ENCODE peak calls at places on chromosome 22, in ten cellular contexts. V is spleen; G is M059J; U is right atrium auricular region; Q is naive thymus-derived CD8-positive, alpha-beta T cell; A is fibroblast of lung; Y is WTC11; Z is left lung; S is lower leg skin; R is mesenteric fat pad. B is an unnamed sample.
A peak's percentile ranks its signal among the peaks of the same experiment; 100 is the strongest.

GRCh38 chr22:24429411-24430365 is 2.3 kb downstream of the ADORA2A start:
- DNase-seq in V (peak; percentile 87), G (peak; percentile 78), U (no peak), Q (peak; percentile 36), A (peak; percentile 43), Y (no peak), Z (peak; percentile 88), S (peak; percentile 89), R (no peak), B (peak; percentile 70)

GRCh38 chr22:30251661-30252226 is 5.2 kb upstream of the LIF start:
- DNase-seq in V (no peak), G (peak; percentile 91), U (no peak), Q (no peak), A (peak; percentile 75), Y (no peak), Z (no peak), S (peak; percentile 81), R (no peak), B (no peak)

GRCh38 chr22:38716271-38716670 is 10.5 kb downstream of the GTPBP1 start:
- DNase-seq in V (no peak), G (no peak), U (no peak), Q (no peak), A (no peak), Y (no peak), Z (no peak), S (no peak), R (no peak), B (no peak)

GRCh38 chr22:22201185-22201924 is 43.2 kb upstream of the VPREB1 start:
- DNase-seq in V (peak; percentile 89), G (peak; percentile 26), U (no peak), Q (peak; percentile 68), A (no peak), Y (peak; percentile 50), Z (no peak), S (no peak), R (no peak), B (no peak)

GRCh38 chr22:42443240-42444059 is 11.2 kb upstream of the NFAM1 start:
- DNase-seq in V (no peak), G (no peak), U (no peak), Q (no peak), A (no peak), Y (no peak), Z (no peak), S (no peak), R (no peak), B (no peak)

GRCh38 chr22:22609271-22609670 is 35.1 kb upstream of the GGTLC2 start:
- DNase-seq in V (no peak), G (no peak), U (no peak), Q (no peak), A (no peak), Y (no peak), Z (no peak), S (no peak), R (no peak), B (no peak)

GRCh38 chr22:39923689-39924088 is 22.8 kb downstream of the GRAP2 start:
- DNase-seq in V (no peak), G (no peak), U (no peak), Q (no peak), A (no peak), Y (no peak), Z (no peak), S (no peak), R (no peak), B (no peak)

GRCh38 chr22:48153726-48154125 is 1391.3 kb downstream of the TBC1D22A start:
- DNase-seq in V (no peak), G (no peak), U (no peak), Q (no peak), A (no peak), Y (no peak), Z (no peak), S (peak; percentile 84), R (no peak), B (no peak)

GRCh38 chr22:20577045-20577444 is 69.6 kb downstream of the MED15 start:
- DNase-seq in V (peak; percentile 44), G (no peak), U (no peak), Q (no peak), A (no peak), Y (no peak), Z (no peak), S (no peak), R (no peak), B (no peak)

GRCh38 chr22:31818481-31819392 is 64.9 kb downstream of the DEPDC5 start:
- DNase-seq in V (no peak), G (peak; percentile 87), U (no peak), Q (no peak), A (peak; percentile 68), Y (peak; percentile 18), Z (no peak), S (no peak), R (no peak), B (no peak)

GRCh38 chr22:41009222-41009948 is 58.2 kb downstream of the RBX1 start:
- DNase-seq in V (no peak), G (peak; percentile 76), U (no peak), Q (no peak), A (peak; percentile 64), Y (no peak), Z (peak; percentile 70), S (no peak), R (no peak), B (no peak)

GRCh38 chr22:48265000-48265625 is 1502.7 kb downstream of the TBC1D22A start:
- DNase-seq in V (no peak), G (no peak), U (no peak), Q (no peak), A (no peak), Y (no peak), Z (no peak), S (peak; percentile 48), R (peak; percentile 82), B (no peak)

GRCh38 chr22:36182056-36182455 is 19.6 kb downstream of the APOL4 start:
- DNase-seq in V (no peak), G (no peak), U (no peak), Q (no peak), A (peak; percentile 36), Y (no peak), Z (no peak), S (no peak), R (no peak), B (no peak)

GRCh38 chr22:37990302-37990701 is 5.9 kb upstream of the SOX10 start:
- DNase-seq in V (no peak), G (no peak), U (no peak), Q (no peak), A (no peak), Y (no peak), Z (no peak), S (no peak), R (no peak), B (no peak)

GRCh38 chr22:42692239-42693054 is 28.2 kb downstream of the A4GALT start:
- DNase-seq in V (peak; percentile 84), G (no peak), U (no peak), Q (no peak), A (no peak), Y (no peak), Z (no peak), S (no peak), R (no peak), B (no peak)

GRCh38 chr22:46653596-46653995 is 33.4 kb downstream of the GRAMD4 start:
- DNase-seq in V (no peak), G (no peak), U (no peak), Q (no peak), A (no peak), Y (no peak), Z (peak; percentile 44), S (no peak), R (no peak), B (no peak)

GRCh38 chr22:35863432-35863831 is 145.8 kb downstream of the APOL5 start:
- DNase-seq in V (no peak), G (no peak), U (no peak), Q (no peak), A (no peak), Y (no peak), Z (no peak), S (no peak), R (no peak), B (no peak)

GRCh38 chr22:35212020-35212419 is 45.3 kb upstream of the HMGXB4 start:
- DNase-seq in V (no peak), G (peak; percentile 68), U (no peak), Q (no peak), A (peak; percentile 69), Y (no peak), Z (no peak), S (no peak), R (no peak), B (no peak)

GRCh38 chr22:45978275-45978713 is 1.3 kb upstream of the WNT7B start:
- DNase-seq in V (no peak), G (no peak), U (no peak), Q (no peak), A (no peak), Y (no peak), Z (no peak), S (no peak), R (no peak), B (no peak)

GRCh38 chr22:27318516-27318915 is 483.0 kb downstream of the MN1 start:
- DNase-seq in V (no peak), G (peak; percentile 82), U (no peak), Q (no peak), A (peak; percentile 92), Y (no peak), Z (no peak), S (peak; percentile 53), R (no peak), B (no peak)

GRCh38 chr22:46356496-46357185 is 21.1 kb downstream of the TRMU start:
- DNase-seq in V (no peak), G (no peak), U (no peak), Q (no peak), A (no peak), Y (no peak), Z (peak; percentile 61), S (no peak), R (no peak), B (no peak)

GRCh38 chr22:43110444-43110926 is at the start of gene BIK:
- DNase-seq in V (peak; percentile 84), G (peak; percentile 47), U (no peak), Q (peak; percentile 39), A (no peak), Y (peak; percentile 74), Z (peak; percentile 90), S (no peak), R (no peak), B (peak; percentile 53)

GRCh38 chr22:47030143-47030641 is 267.7 kb downstream of the TBC1D22A start:
- DNase-seq in V (no peak), G (no peak), U (no peak), Q (no peak), A (peak; percentile 24), Y (no peak), Z (no peak), S (no peak), R (no peak), B (no peak)

GRCh38 chr22:44642096-44642644 is 59.8 kb upstream of the PRR5 start:
- DNase-seq in V (no peak), G (no peak), U (no peak), Q (no peak), A (no peak), Y (no peak), Z (no peak), S (no peak), R (peak; percentile 81), B (no peak)

GRCh38 chr22:41217553-41218157 is 12.5 kb downstream of the L3MBTL2 start:
- DNase-seq in V (no peak), G (no peak), U (peak; percentile 84), Q (no peak), A (peak; percentile 68), Y (peak; percentile 52), Z (no peak), S (peak; percentile 87), R (no peak), B (no peak)

GRCh38 chr22:41917906-41918791 is 3.3 kb upstream of the SHISA8 start:
- DNase-seq in V (peak; percentile 88), G (peak; percentile 69), U (no peak), Q (no peak), A (peak; percentile 46), Y (no peak), Z (no peak), S (no peak), R (no peak), B (peak; percentile 69)

GRCh38 chr22:50247748-50248147 is 2.9 kb upstream of the TUBGCP6 start:
- DNase-seq in V (no peak), G (no peak), U (no peak), Q (no peak), A (peak; percentile 67), Y (peak; percentile 80), Z (no peak), S (no peak), R (no peak), B (peak; percentile 68)

GRCh38 chr22:40403141-40403540 is 32.7 kb downstream of the SGSM3 start:
- DNase-seq in V (no peak), G (no peak), U (no peak), Q (no peak), A (no peak), Y (no peak), Z (no peak), S (peak; percentile 36), R (peak; percentile 30), B (no peak)